ENCODE peak calls at places on chromosomes 1 and 21, in nine cellular contexts. H is effector CD4-positive, alpha-beta T cell; G is D341Med; U is activated T-helper 1 cell treated with Interleukin-2 at 50 U/mL for 16 hours; I is kidney glomerular epithelial cell; M is neural crest cell; P is A172; N is left lobe of liver; A is cerebellar cortex. O is an unnamed sample.
A peak's percentile ranks its signal among the peaks of the same experiment; 100 is the strongest.

GRCh38 chr1:208318150-208318734 is 74.1 kb upstream of the PLXNA2 start:
- DNase-seq in A (no peak), G (no peak), M (no peak), H (no peak), U (no peak), I (no peak), N (no peak), P (no peak), O (no peak)

GRCh38 chr1:18899363-18900049 is 2.8 kb downstream of the ALDH4A1 start:
- DNase-seq in M (no peak), H (no peak), N (peak; percentile 62), G (no peak), U (no peak), I (no peak), A (no peak), P (no peak), O (no peak)

GRCh38 chr1:193437785-193438184 is 251.4 kb upstream of the B3GALT2 start:
- DNase-seq in G (no peak), N (no peak), M (no peak), H (no peak), I (no peak), U (no peak), A (no peak), P (no peak), O (no peak)

GRCh38 chr1:1246601-1247340 is at the start of gene C1QTNF12:
- DNase-seq in P (no peak), U (no peak), A (no peak), G (no peak), I (no peak), N (no peak), H (no peak), M (no peak), O (no peak)

GRCh38 chr21:37564924-37565529 is 198.5 kb downstream of the DYRK1A start:
- DNase-seq in I (no peak), U (no peak), P (peak; percentile 72), G (no peak), A (no peak), N (no peak), M (no peak), H (no peak), O (peak; percentile 10)

GRCh38 chr1:151347523-151348246 is 633 bp upstream of the RFX5 start:
- DNase-seq in A (no peak), I (no peak), M (no peak), N (no peak), H (no peak), U (no peak), G (no peak), P (no peak), O (no peak)

GRCh38 chr1:20885121-20885520 is 98.0 kb upstream of the HP1BP3 start:
- DNase-seq in A (no peak), M (no peak), G (no peak), I (no peak), H (no peak), N (no peak), U (no peak), P (peak; percentile 37), O (no peak)

GRCh38 chr1:238955934-238956333 is 430.4 kb upstream of the CHRM3 start:
- DNase-seq in P (no peak), I (no peak), N (no peak), M (no peak), H (no peak), A (no peak), G (no peak), U (no peak), O (no peak)

GRCh38 chr1:196970182-196970581 is 7.2 kb upstream of the CFHR5 start:
- DNase-seq in G (no peak), U (no peak), A (no peak), N (no peak), P (no peak), H (no peak), I (no peak), M (no peak), O (no peak)

GRCh38 chr1:162021124-162021523 is 2.5 kb downstream of the OLFML2B start:
- DNase-seq in G (no peak), P (no peak), A (no peak), U (no peak), H (no peak), N (no peak), I (no peak), M (no peak), O (no peak)

GRCh38 chr1:63119575-63120155 is 202.7 kb upstream of the FOXD3 start:
- DNase-seq in U (no peak), N (no peak), P (no peak), H (no peak), I (no peak), M (no peak), A (no peak), G (no peak), O (no peak)

GRCh38 chr1:84698718-84699117 is 8.5 kb upstream of the SSX2IP start:
- DNase-seq in M (no peak), G (no peak), H (no peak), U (no peak), N (no peak), I (peak; percentile 93), P (peak; percentile 82), A (no peak), O (peak; percentile 31)

GRCh38 chr1:33348676-33349080 is 27.8 kb upstream of the A3GALT2 start:
- DNase-seq in A (no peak), P (no peak), I (peak; percentile 42), N (no peak), G (no peak), H (no peak), U (no peak), M (no peak), O (no peak)

GRCh38 chr1:187654635-187655034 is 825.9 kb downstream of the PLA2G4A start:
- DNase-seq in N (no peak), H (no peak), A (no peak), P (no peak), I (no peak), M (no peak), G (no peak), U (no peak), O (no peak)

GRCh38 chr1:11697188-11697892 is 5.8 kb downstream of the DRAXIN start:
- DNase-seq in N (no peak), U (no peak), M (no peak), G (no peak), I (no peak), A (no peak), H (no peak), P (no peak), O (no peak)

GRCh38 chr1:207619833-207620572 is 24.9 kb upstream of the CR1L start:
- DNase-seq in M (no peak), A (peak; percentile 13), U (no peak), H (no peak), N (no peak), G (peak; percentile 61), I (peak; percentile 60), P (peak; percentile 43), O (no peak)

GRCh38 chr1:201719812-201720521 is 109.0 kb upstream of the IPO9 start:
- DNase-seq in G (no peak), M (no peak), U (no peak), H (no peak), N (no peak), P (no peak), A (no peak), I (no peak), O (no peak)

GRCh38 chr1:94416901-94417701 is 1.1 kb upstream of the ABCD3 start:
- DNase-seq in I (peak; percentile 34), N (peak; percentile 60), G (no peak), A (peak; percentile 51), M (peak; percentile 1), U (no peak), H (no peak), P (peak; percentile 46), O (no peak)

GRCh38 chr1:184025242-184025675 is 12.3 kb downstream of the COLGALT2 start:
- DNase-seq in M (no peak), N (no peak), I (no peak), A (peak; percentile 13), G (no peak), H (no peak), U (no peak), P (no peak), O (no peak)

GRCh38 chr1:7247158-7247557 is 461.9 kb downstream of the CAMTA1 start:
- DNase-seq in H (no peak), U (no peak), I (no peak), G (no peak), M (no peak), P (no peak), A (no peak), N (peak; percentile 1), O (no peak)

GRCh38 chr1:244010191-244010590 is 40.9 kb upstream of the ZBTB18 start:
- DNase-seq in N (no peak), I (no peak), U (no peak), M (no peak), A (no peak), G (no peak), H (no peak), P (no peak), O (no peak)

GRCh38 chr1:197320991-197321531 is 53.0 kb downstream of the CRB1 start:
- DNase-seq in A (peak; percentile 36), M (no peak), N (no peak), P (peak; percentile 56), H (no peak), U (no peak), G (no peak), I (peak; percentile 76), O (peak; percentile 38)

GRCh38 chr21:37408464-37409193 is 42.1 kb downstream of the DYRK1A start:
- DNase-seq in I (no peak), A (no peak), H (no peak), G (no peak), M (no peak), N (no peak), U (no peak), P (no peak), O (no peak)

GRCh38 chr1:59543211-59543668 is 246.3 kb downstream of the FGGY start:
- DNase-seq in G (no peak), U (no peak), I (peak; percentile 57), M (no peak), N (no peak), H (no peak), P (no peak), A (no peak), O (no peak)

GRCh38 chr1:21117159-21117953 is 59.3 kb downstream of the EIF4G3 start:
- DNase-seq in H (no peak), N (no peak), P (no peak), M (peak; percentile 6), A (no peak), G (no peak), U (no peak), I (no peak), O (no peak)

GRCh38 chr1:225755668-225756294 is 21.8 kb upstream of the SRP9 start:
- DNase-seq in H (no peak), G (no peak), N (no peak), A (no peak), U (no peak), I (no peak), P (no peak), M (no peak), O (no peak)

GRCh38 chr1:81165963-81166362 is 634.8 kb upstream of the ADGRL2 start:
- DNase-seq in I (no peak), U (no peak), A (no peak), N (no peak), M (no peak), H (no peak), G (no peak), P (no peak), O (no peak)

GRCh38 chr1:72284084-72284397 is 1.7 kb upstream of the NEGR1 start:
- DNase-seq in H (no peak), U (no peak), G (no peak), P (no peak), I (no peak), M (peak; percentile 46), A (no peak), N (no peak), O (no peak)

GRCh38 chr1:187390157-187390556 is 561.4 kb downstream of the PLA2G4A start:
- DNase-seq in H (no peak), A (no peak), I (no peak), G (no peak), U (no peak), N (no peak), P (peak; percentile 32), M (no peak), O (no peak)

GRCh38 chr1:159925713-159926066 is 383 bp upstream of the TAGLN2 start:
- DNase-seq in A (no peak), H (no peak), I (no peak), M (no peak), N (peak; percentile 58), G (no peak), U (no peak), P (no peak), O (no peak)

GRCh38 chr1:174160603-174161002 is 1.3 kb downstream of the RABGAP1L start:
- DNase-seq in I (no peak), P (no peak), U (no peak), M (no peak), A (peak; percentile 18), N (no peak), G (no peak), H (no peak), O (no peak)

O was measured in kidney epithelial cell.